ENCODE peak calls at places on chromosomes 1 and 21, in eight cellular contexts. One of them, this sample, is unnamed.

GRCh38 chr1:204207136-204207616 is 6.6 kb downstream of the GOLT1A start:
- DNase-seq in anterior cingulate cortex: peak; percentile 14
- DNase-seq in erythroblast: peak; percentile 26
- DNase-seq in Ammon's horn: peak; percentile 48
- DNase-seq in epithelial cell of esophagus: peak; percentile 55
- DNase-seq in immature natural killer cell: peak; percentile 57
- DNase-seq in CD4-positive, alpha-beta T cell: peak; percentile 57
- DNase-seq in stimulated activated CD4-positive, alpha-beta T cell treated with anti-CD3 and anti-CD28 coated beads, Interleukin-4, amount 100 ng/mL, for 24 hours: peak; percentile 76
- DNase-seq in this sample: no peak

GRCh38 chr1:51433269-51433971 is 85.6 kb downstream of the EPS15 start:
- DNase-seq in immature natural killer cell: peak; percentile 1
- DNase-seq in Ammon's horn: no peak
- DNase-seq in erythroblast: no peak
- DNase-seq in stimulated activated CD4-positive, alpha-beta T cell treated with anti-CD3 and anti-CD28 coated beads, Interleukin-4, amount 100 ng/mL, for 24 hours: no peak
- DNase-seq in anterior cingulate cortex: no peak
- DNase-seq in epithelial cell of esophagus: peak; percentile 40
- DNase-seq in CD4-positive, alpha-beta T cell: no peak
- DNase-seq in this sample: no peak

GRCh38 chr21:14251336-14251735 is 35.4 kb downstream of the RBM11 start:
- DNase-seq in Ammon's horn: peak; percentile 57
- DNase-seq in stimulated activated CD4-positive, alpha-beta T cell treated with anti-CD3 and anti-CD28 coated beads, Interleukin-4, amount 100 ng/mL, for 24 hours: no peak
- DNase-seq in epithelial cell of esophagus: no peak
- DNase-seq in CD4-positive, alpha-beta T cell: no peak
- DNase-seq in erythroblast: no peak
- DNase-seq in immature natural killer cell: no peak
- DNase-seq in anterior cingulate cortex: no peak
- DNase-seq in this sample: no peak

GRCh38 chr1:203751051-203751450 is 13.9 kb upstream of the LAX1 start:
- DNase-seq in erythroblast: no peak
- DNase-seq in stimulated activated CD4-positive, alpha-beta T cell treated with anti-CD3 and anti-CD28 coated beads, Interleukin-4, amount 100 ng/mL, for 24 hours: no peak
- DNase-seq in CD4-positive, alpha-beta T cell: no peak
- DNase-seq in epithelial cell of esophagus: peak; percentile 97
- DNase-seq in Ammon's horn: no peak
- DNase-seq in immature natural killer cell: no peak
- DNase-seq in anterior cingulate cortex: no peak
- DNase-seq in this sample: no peak

GRCh38 chr1:85867189-85867588 is 159.0 kb upstream of the ZNHIT6 start:
- DNase-seq in stimulated activated CD4-positive, alpha-beta T cell treated with anti-CD3 and anti-CD28 coated beads, Interleukin-4, amount 100 ng/mL, for 24 hours: no peak
- DNase-seq in epithelial cell of esophagus: no peak
- DNase-seq in anterior cingulate cortex: no peak
- DNase-seq in immature natural killer cell: no peak
- DNase-seq in Ammon's horn: no peak
- DNase-seq in CD4-positive, alpha-beta T cell: no peak
- DNase-seq in erythroblast: no peak
- DNase-seq in this sample: no peak

GRCh38 chr1:156618853-156619581 is at the start of gene HAPLN2:
- DNase-seq in erythroblast: no peak
- DNase-seq in Ammon's horn: peak; percentile 77
- DNase-seq in immature natural killer cell: no peak
- DNase-seq in epithelial cell of esophagus: peak; percentile 46
- DNase-seq in CD4-positive, alpha-beta T cell: no peak
- DNase-seq in stimulated activated CD4-positive, alpha-beta T cell treated with anti-CD3 and anti-CD28 coated beads, Interleukin-4, amount 100 ng/mL, for 24 hours: peak; percentile 30
- DNase-seq in anterior cingulate cortex: peak; percentile 79
- DNase-seq in this sample: no peak

GRCh38 chr1:201697174-201697573 is 131.8 kb upstream of the IPO9 start:
- DNase-seq in epithelial cell of esophagus: no peak
- DNase-seq in Ammon's horn: no peak
- DNase-seq in stimulated activated CD4-positive, alpha-beta T cell treated with anti-CD3 and anti-CD28 coated beads, Interleukin-4, amount 100 ng/mL, for 24 hours: no peak
- DNase-seq in erythroblast: no peak
- DNase-seq in CD4-positive, alpha-beta T cell: no peak
- DNase-seq in anterior cingulate cortex: no peak
- DNase-seq in immature natural killer cell: no peak
- DNase-seq in this sample: no peak

GRCh38 chr21:14877581-14878228 is 187.1 kb downstream of the NRIP1 start:
- DNase-seq in CD4-positive, alpha-beta T cell: no peak
- DNase-seq in Ammon's horn: no peak
- DNase-seq in anterior cingulate cortex: no peak
- DNase-seq in erythroblast: no peak
- DNase-seq in epithelial cell of esophagus: peak; percentile 26
- DNase-seq in stimulated activated CD4-positive, alpha-beta T cell treated with anti-CD3 and anti-CD28 coated beads, Interleukin-4, amount 100 ng/mL, for 24 hours: no peak
- DNase-seq in immature natural killer cell: no peak
- DNase-seq in this sample: no peak

GRCh38 chr1:24948072-24948827 is 18.2 kb upstream of the RUNX3 start:
- DNase-seq in erythroblast: no peak
- DNase-seq in epithelial cell of esophagus: no peak
- DNase-seq in immature natural killer cell: no peak
- DNase-seq in anterior cingulate cortex: no peak
- DNase-seq in CD4-positive, alpha-beta T cell: no peak
- DNase-seq in stimulated activated CD4-positive, alpha-beta T cell treated with anti-CD3 and anti-CD28 coated beads, Interleukin-4, amount 100 ng/mL, for 24 hours: no peak
- DNase-seq in Ammon's horn: no peak
- DNase-seq in this sample: no peak

GRCh38 chr1:151043163-151043562 is 4.4 kb upstream of the C1orf56 start:
- DNase-seq in stimulated activated CD4-positive, alpha-beta T cell treated with anti-CD3 and anti-CD28 coated beads, Interleukin-4, amount 100 ng/mL, for 24 hours: no peak
- DNase-seq in erythroblast: no peak
- DNase-seq in Ammon's horn: no peak
- DNase-seq in epithelial cell of esophagus: no peak
- DNase-seq in CD4-positive, alpha-beta T cell: no peak
- DNase-seq in anterior cingulate cortex: no peak
- DNase-seq in immature natural killer cell: no peak
- DNase-seq in this sample: no peak

GRCh38 chr1:212158912-212159796 is 123.6 kb downstream of the DTL start:
- DNase-seq in anterior cingulate cortex: no peak
- DNase-seq in erythroblast: no peak
- DNase-seq in CD4-positive, alpha-beta T cell: no peak
- DNase-seq in epithelial cell of esophagus: no peak
- DNase-seq in immature natural killer cell: peak; percentile 29
- DNase-seq in Ammon's horn: no peak
- DNase-seq in stimulated activated CD4-positive, alpha-beta T cell treated with anti-CD3 and anti-CD28 coated beads, Interleukin-4, amount 100 ng/mL, for 24 hours: no peak
- DNase-seq in this sample: no peak

GRCh38 chr1:119838255-119838654 is 27.0 kb upstream of the REG4 start:
- DNase-seq in stimulated activated CD4-positive, alpha-beta T cell treated with anti-CD3 and anti-CD28 coated beads, Interleukin-4, amount 100 ng/mL, for 24 hours: no peak
- DNase-seq in anterior cingulate cortex: no peak
- DNase-seq in epithelial cell of esophagus: peak; percentile 29
- DNase-seq in immature natural killer cell: no peak
- DNase-seq in CD4-positive, alpha-beta T cell: no peak
- DNase-seq in Ammon's horn: no peak
- DNase-seq in erythroblast: no peak
- DNase-seq in this sample: no peak

GRCh38 chr1:171251042-171251740 is 2.9 kb downstream of the FMO1 start:
- DNase-seq in immature natural killer cell: no peak
- DNase-seq in anterior cingulate cortex: no peak
- DNase-seq in Ammon's horn: no peak
- DNase-seq in stimulated activated CD4-positive, alpha-beta T cell treated with anti-CD3 and anti-CD28 coated beads, Interleukin-4, amount 100 ng/mL, for 24 hours: peak; percentile 12
- DNase-seq in erythroblast: no peak
- DNase-seq in CD4-positive, alpha-beta T cell: no peak
- DNase-seq in epithelial cell of esophagus: peak; percentile 58
- DNase-seq in this sample: peak; percentile 81

GRCh38 chr1:109498161-109498801 is 4.4 kb downstream of the CYB561D1 start:
- DNase-seq in anterior cingulate cortex: no peak
- DNase-seq in epithelial cell of esophagus: peak; percentile 33
- DNase-seq in erythroblast: no peak
- DNase-seq in CD4-positive, alpha-beta T cell: peak; percentile 20
- DNase-seq in Ammon's horn: peak; percentile 58
- DNase-seq in stimulated activated CD4-positive, alpha-beta T cell treated with anti-CD3 and anti-CD28 coated beads, Interleukin-4, amount 100 ng/mL, for 24 hours: no peak
- DNase-seq in immature natural killer cell: no peak
- DNase-seq in this sample: no peak

GRCh38 chr1:173914366-173914871 is 2.7 kb downstream of the SERPINC1 start:
- DNase-seq in CD4-positive, alpha-beta T cell: no peak
- DNase-seq in stimulated activated CD4-positive, alpha-beta T cell treated with anti-CD3 and anti-CD28 coated beads, Interleukin-4, amount 100 ng/mL, for 24 hours: peak; percentile 16
- DNase-seq in erythroblast: peak; percentile 51
- DNase-seq in Ammon's horn: no peak
- DNase-seq in anterior cingulate cortex: no peak
- DNase-seq in epithelial cell of esophagus: peak; percentile 54
- DNase-seq in immature natural killer cell: peak; percentile 14
- DNase-seq in this sample: no peak

GRCh38 chr1:2632051-2632430 is 775 bp downstream of the MMEL1 start:
- DNase-seq in CD4-positive, alpha-beta T cell: no peak
- DNase-seq in epithelial cell of esophagus: no peak
- DNase-seq in anterior cingulate cortex: no peak
- DNase-seq in Ammon's horn: no peak
- DNase-seq in stimulated activated CD4-positive, alpha-beta T cell treated with anti-CD3 and anti-CD28 coated beads, Interleukin-4, amount 100 ng/mL, for 24 hours: no peak
- DNase-seq in immature natural killer cell: no peak
- DNase-seq in erythroblast: no peak
- DNase-seq in this sample: no peak

GRCh38 chr1:203173566-203173965 is 2.1 kb downstream of the MYBPH start:
- DNase-seq in epithelial cell of esophagus: no peak
- DNase-seq in CD4-positive, alpha-beta T cell: no peak
- DNase-seq in Ammon's horn: no peak
- DNase-seq in anterior cingulate cortex: no peak
- DNase-seq in immature natural killer cell: no peak
- DNase-seq in erythroblast: no peak
- DNase-seq in stimulated activated CD4-positive, alpha-beta T cell treated with anti-CD3 and anti-CD28 coated beads, Interleukin-4, amount 100 ng/mL, for 24 hours: no peak
- DNase-seq in this sample: no peak

GRCh38 chr21:35840197-35840799 is 220.0 kb downstream of the SETD4 start:
- DNase-seq in Ammon's horn: peak; percentile 85
- DNase-seq in erythroblast: peak; percentile 75
- DNase-seq in CD4-positive, alpha-beta T cell: peak; percentile 37
- DNase-seq in anterior cingulate cortex: no peak
- DNase-seq in epithelial cell of esophagus: peak; percentile 86
- DNase-seq in immature natural killer cell: peak; percentile 44
- DNase-seq in stimulated activated CD4-positive, alpha-beta T cell treated with anti-CD3 and anti-CD28 coated beads, Interleukin-4, amount 100 ng/mL, for 24 hours: peak; percentile 72
- DNase-seq in this sample: peak; percentile 33

GRCh38 chr1:39631361-39632331 is 7.8 kb downstream of the HEYL start:
- DNase-seq in CD4-positive, alpha-beta T cell: no peak
- DNase-seq in immature natural killer cell: no peak
- DNase-seq in stimulated activated CD4-positive, alpha-beta T cell treated with anti-CD3 and anti-CD28 coated beads, Interleukin-4, amount 100 ng/mL, for 24 hours: no peak
- DNase-seq in Ammon's horn: no peak
- DNase-seq in anterior cingulate cortex: no peak
- DNase-seq in epithelial cell of esophagus: peak; percentile 40
- DNase-seq in erythroblast: no peak
- DNase-seq in this sample: no peak

GRCh38 chr21:29080454-29080930 is 7.0 kb upstream of the CCT8 start:
- DNase-seq in stimulated activated CD4-positive, alpha-beta T cell treated with anti-CD3 and anti-CD28 coated beads, Interleukin-4, amount 100 ng/mL, for 24 hours: no peak
- DNase-seq in anterior cingulate cortex: no peak
- DNase-seq in epithelial cell of esophagus: no peak
- DNase-seq in Ammon's horn: no peak
- DNase-seq in CD4-positive, alpha-beta T cell: peak; percentile 2
- DNase-seq in immature natural killer cell: peak; percentile 40
- DNase-seq in erythroblast: no peak
- DNase-seq in this sample: no peak

GRCh38 chr21:25428537-25428936 is 178.7 kb downstream of the MRPL39 start:
- DNase-seq in epithelial cell of esophagus: peak; percentile 6
- DNase-seq in CD4-positive, alpha-beta T cell: no peak
- DNase-seq in Ammon's horn: no peak
- DNase-seq in anterior cingulate cortex: no peak
- DNase-seq in erythroblast: no peak
- DNase-seq in immature natural killer cell: no peak
- DNase-seq in stimulated activated CD4-positive, alpha-beta T cell treated with anti-CD3 and anti-CD28 coated beads, Interleukin-4, amount 100 ng/mL, for 24 hours: no peak
- DNase-seq in this sample: no peak

GRCh38 chr1:172818841-172819527 is 160.1 kb downstream of the FASLG start:
- DNase-seq in CD4-positive, alpha-beta T cell: no peak
- DNase-seq in epithelial cell of esophagus: no peak
- DNase-seq in stimulated activated CD4-positive, alpha-beta T cell treated with anti-CD3 and anti-CD28 coated beads, Interleukin-4, amount 100 ng/mL, for 24 hours: peak; percentile 64
- DNase-seq in immature natural killer cell: peak; percentile 67
- DNase-seq in anterior cingulate cortex: no peak
- DNase-seq in erythroblast: no peak
- DNase-seq in Ammon's horn: peak; percentile 11
- DNase-seq in this sample: no peak

GRCh38 chr1:87712261-87712674 is 383.6 kb downstream of the LMO4 start:
- DNase-seq in Ammon's horn: no peak
- DNase-seq in immature natural killer cell: no peak
- DNase-seq in epithelial cell of esophagus: peak; percentile 73
- DNase-seq in CD4-positive, alpha-beta T cell: no peak
- DNase-seq in anterior cingulate cortex: no peak
- DNase-seq in stimulated activated CD4-positive, alpha-beta T cell treated with anti-CD3 and anti-CD28 coated beads, Interleukin-4, amount 100 ng/mL, for 24 hours: no peak
- DNase-seq in erythroblast: no peak
- DNase-seq in this sample: no peak